ENCODE peak calls at places on chromosome 3, in eight cellular contexts. A is cardiac muscle cell, P is OCI-LY7, N is fibroblast of lung, V is stomach, L is tibial artery, C is breast epithelium, Y is ascending aorta. Z is an unnamed sample.

GRCh38 chr3:124504332-124505059 is 225.8 kb upstream of the UMPS start:
- DNase-seq in A (peak; percentile 66), P (no peak), N (peak; percentile 63), V (no peak), L (peak; percentile 50), C (no peak), Y (no peak), Z (peak; percentile 28)

GRCh38 chr3:132231633-132232032 is 85.6 kb upstream of the ACP3 start:
- DNase-seq in A (peak; percentile 64), P (no peak), N (peak; percentile 62), V (no peak), L (no peak), C (no peak), Y (no peak), Z (no peak)

GRCh38 chr3:127392146-127392470 is 104.3 kb upstream of the PRR20G start:
- DNase-seq in A (no peak), P (no peak), N (no peak), V (no peak), L (no peak), C (no peak), Y (no peak), Z (no peak)

GRCh38 chr3:38127611-38128302 is 9.2 kb downstream of the ACAA1 start:
- DNase-seq in A (no peak), P (no peak), N (no peak), V (peak; percentile 15), L (peak; percentile 16), C (no peak), Y (no peak), Z (no peak)

GRCh38 chr3:120420360-120420759 is 30.4 kb downstream of the FSTL1 start:
- DNase-seq in A (no peak), P (no peak), N (no peak), V (no peak), L (no peak), C (no peak), Y (no peak), Z (no peak)

GRCh38 chr3:52218454-52218853 is 7.0 kb downstream of the TLR9 start:
- DNase-seq in A (no peak), P (no peak), N (no peak), V (no peak), L (no peak), C (no peak), Y (no peak), Z (no peak)

GRCh38 chr3:14451844-14452533 is 49.6 kb downstream of the SLC6A6 start:
- DNase-seq in A (peak; percentile 90), P (no peak), N (peak; percentile 94), V (peak; percentile 41), L (peak; percentile 90), C (no peak), Y (peak; percentile 40), Z (no peak)

GRCh38 chr3:22319446-22319845 is 568.4 kb upstream of the ZNF385D start:
- DNase-seq in A (peak; percentile 11), P (no peak), N (no peak), V (no peak), L (no peak), C (no peak), Y (no peak), Z (no peak)

GRCh38 chr3:56915969-56916586 is 114.3 kb upstream of the ARHGEF3 start:
- DNase-seq in A (no peak), P (peak; percentile 85), N (no peak), V (peak; percentile 37), L (peak; percentile 34), C (no peak), Y (no peak), Z (no peak)

GRCh38 chr3:188061133-188061532 is 92.8 kb upstream of the LPP start:
- DNase-seq in A (peak; percentile 30), P (peak; percentile 75), N (peak; percentile 20), V (no peak), L (no peak), C (no peak), Y (no peak), Z (no peak)

GRCh38 chr3:53040361-53040820 is 5.5 kb downstream of the SFMBT1 start:
- DNase-seq in A (no peak), P (no peak), N (no peak), V (no peak), L (no peak), C (no peak), Y (no peak), Z (no peak)

GRCh38 chr3:123568875-123569274 is 16.0 kb downstream of the HACD2 start:
- DNase-seq in A (no peak), P (no peak), N (no peak), V (no peak), L (no peak), C (no peak), Y (no peak), Z (no peak)

GRCh38 chr3:117892991-117893390 is 1141.7 kb downstream of the IGSF11 start:
- DNase-seq in A (no peak), P (no peak), N (peak; percentile 23), V (no peak), L (no peak), C (no peak), Y (no peak), Z (no peak)

GRCh38 chr3:71127463-71128243 is 455.9 kb downstream of the FOXP1 start:
- DNase-seq in A (peak; percentile 73), P (peak; percentile 44), N (peak; percentile 78), V (no peak), L (no peak), C (no peak), Y (no peak), Z (no peak)

GRCh38 chr3:136141891-136142290 is 54.2 kb downstream of the MSL2 start:
- DNase-seq in A (no peak), P (no peak), N (no peak), V (no peak), L (no peak), C (no peak), Y (no peak), Z (no peak)

GRCh38 chr3:105764378-105765376 is 104.1 kb downstream of the CBLB start:
- DNase-seq in A (no peak), P (no peak), N (no peak), V (no peak), L (no peak), C (no peak), Y (no peak), Z (no peak)

GRCh38 chr3:168493412-168494205 is 397.9 kb upstream of the GOLIM4 start:
- DNase-seq in A (no peak), P (no peak), N (no peak), V (no peak), L (no peak), C (no peak), Y (no peak), Z (no peak)

GRCh38 chr3:79423417-79423816 is 344.4 kb downstream of the ROBO1 start:
- DNase-seq in A (no peak), P (no peak), N (no peak), V (no peak), L (no peak), C (no peak), Y (no peak), Z (no peak)

GRCh38 chr3:195609229-195609628 is 25.5 kb upstream of the APOD start:
- DNase-seq in A (no peak), P (no peak), N (no peak), V (peak; percentile 1), L (no peak), C (no peak), Y (no peak), Z (no peak)
- H3K9me3 ChIP-seq in A (no peaks in the 10 kb centered on the region), P (peaks cover 46% of the 10 kb centered on the region), N (no peaks in the 10 kb centered on the region), V (peaks cover 6% of the 10 kb centered on the region), L (peaks cover 4% of the 10 kb centered on the region), C (peaks cover 2% of the 10 kb centered on the region), Y (no peaks in the 10 kb centered on the region), Z (no peaks in the 10 kb centered on the region)

GRCh38 chr3:111593666-111594065 is 1.5 kb downstream of the ZBED2 start:
- DNase-seq in A (no peak), P (no peak), N (no peak), V (no peak), L (no peak), C (no peak), Y (no peak), Z (no peak)
- H3K4me1 ChIP-seq in A (no peaks in the 10 kb centered on the region), P (no peaks in the 10 kb centered on the region), N (peaks cover 8% of the 10 kb centered on the region), V (peaks cover 6% of the 10 kb centered on the region), L (no peaks in the 10 kb centered on the region), C (no peaks in the 10 kb centered on the region), Y (no peaks in the 10 kb centered on the region), Z (no peaks in the 10 kb centered on the region)

GRCh38 chr3:128426128-128426921 is 40.4 kb downstream of the DNAJB8 start:
- DNase-seq in A (peak; percentile 37), P (peak; percentile 40), N (no peak), V (peak; percentile 61), L (no peak), C (no peak), Y (no peak), Z (no peak)
- H3K4me3 ChIP-seq in A (peak overlapping the region; percentile 16), P (no peak overlapping the region), N (no peak overlapping the region), V (peak overlapping the region; percentile 31), L (no peak overlapping the region), C (no peak overlapping the region), Y (peak overlapping the region; percentile 53), Z (peak overlapping the region; percentile 57)

GRCh38 chr3:42914771-42915515 is 9.0 kb downstream of the ZNF662 start:
- DNase-seq in A (peak; percentile 4), P (no peak), N (peak; percentile 14), V (no peak), L (no peak), C (no peak), Y (no peak), Z (no peak)
- H3K9me3 ChIP-seq in A (no peaks in the 10 kb centered on the region), P (no peaks in the 10 kb centered on the region), N (no peaks in the 10 kb centered on the region), V (peaks cover 44% of the 10 kb centered on the region), L (peaks cover 70% of the 10 kb centered on the region), C (peaks cover 73% of the 10 kb centered on the region), Y (peaks cover 31% of the 10 kb centered on the region), Z (peaks cover 55% of the 10 kb centered on the region)

GRCh38 chr3:10189557-10190374 is 25.0 kb downstream of the IRAK2 start:
- DNase-seq in A (peak; percentile 84), P (peak; percentile 51), N (peak; percentile 43), V (peak; percentile 89), L (peak; percentile 95), C (peak; percentile 83), Y (peak; percentile 90), Z (peak; percentile 92)
- H3K4me1 ChIP-seq in A (peaks cover 13% of the 10 kb centered on the region), P (peaks cover 79% of the 10 kb centered on the region), N (peaks cover 19% of the 10 kb centered on the region), V (peaks cover 70% of the 10 kb centered on the region), L (peaks cover 89% of the 10 kb centered on the region), C (peaks cover 40% of the 10 kb centered on the region), Y (peaks cover 83% of the 10 kb centered on the region), Z (peaks cover 89% of the 10 kb centered on the region)

Z was measured in thoracic aorta.